ENCODE peak calls at places on chromosomes 5 and 9, in ten cellular contexts. G is effector memory CD8-positive, alpha-beta T cell; L is AG09319; A is GM20000; I is omental fat pad; F is mucosa of descending colon; C is GM23338; O is body of pancreas; R is activated CD8-positive, alpha-beta memory T cell treated with anti-CD3 and anti-CD28 coated beads, Interleukin-2, amount 50 U/mL, for 4 hours; T is GM13977. N is an unnamed sample.

GRCh38 chr9:89676281-89676680 is 71.5 kb downstream of the GADD45G start:
- DNase-seq in G (no peak), L (no peak), A (no peak), I (no peak), F (peak), C (no peak), O (peak), R (no peak), T (no peak), N (no peak)

GRCh38 chr9:87122947-87123685 is 175.8 kb upstream of the GAS1 start:
- DNase-seq in G (no peak), L (peak), A (no peak), I (no peak), F (no peak), C (no peak), O (no peak), R (no peak), T (no peak), N (no peak)

GRCh38 chr5:34914671-34915138 is 599 bp downstream of the RAD1 start:
- DNase-seq in G (no peak), L (no peak), A (no peak), I (no peak), F (peak), C (peak), O (peak), R (no peak), T (no peak), N (no peak)

GRCh38 chr5:100423330-100423729 is 111.8 kb upstream of the FAM174A start:
- DNase-seq in G (no peak), L (no peak), A (no peak), I (no peak), F (no peak), C (no peak), O (no peak), R (no peak), T (no peak), N (no peak)

GRCh38 chr9:132592451-132592850 is 10.0 kb downstream of the BARHL1 start:
- DNase-seq in G (no peak), L (no peak), A (no peak), I (no peak), F (no peak), C (peak), O (no peak), R (no peak), T (no peak), N (no peak)

GRCh38 chr9:107942870-107943269 is 453.3 kb upstream of the KLF4 start:
- DNase-seq in G (no peak), L (no peak), A (no peak), I (no peak), F (no peak), C (peak), O (no peak), R (no peak), T (no peak), N (no peak)

GRCh38 chr5:137395011-137395755 is 103.9 kb downstream of the SPOCK1 start:
- DNase-seq in G (no peak), L (no peak), A (no peak), I (no peak), F (no peak), C (no peak), O (no peak), R (no peak), T (no peak), N (no peak)

GRCh38 chr9:1941989-1942388 is 73.2 kb upstream of the SMARCA2 start:
- DNase-seq in G (no peak), L (no peak), A (no peak), I (no peak), F (no peak), C (peak), O (no peak), R (no peak), T (no peak), N (no peak)

GRCh38 chr9:112751059-112751795 is 667 bp downstream of the SNX30 start:
- DNase-seq in G (peak), L (no peak), A (peak), I (peak), F (peak), C (peak), O (peak), R (peak), T (peak), N (peak)

GRCh38 chr5:27403248-27403882 is 365.0 kb upstream of the CDH9 start:
- DNase-seq in G (no peak), L (no peak), A (no peak), I (no peak), F (no peak), C (peak), O (no peak), R (no peak), T (no peak), N (no peak)

GRCh38 chr9:8760000-8760767 is 960.6 kb upstream of the DMAC1 start:
- DNase-seq in G (no peak), L (no peak), A (no peak), I (no peak), F (no peak), C (no peak), O (no peak), R (no peak), T (no peak), N (no peak)

GRCh38 chr9:89608646-89609335 is 4.0 kb downstream of the GADD45G start:
- DNase-seq in G (no peak), L (no peak), A (no peak), I (no peak), F (no peak), C (no peak), O (no peak), R (no peak), T (no peak), N (no peak)

GRCh38 chr9:33623658-33624586 is 99.9 kb downstream of the ANKRD18B start:
- DNase-seq in G (peak), L (peak), A (peak), I (peak), F (peak), C (peak), O (peak), R (peak), T (peak), N (no peak)

GRCh38 chr5:112787261-112787660 is 49.6 kb downstream of the APC start:
- DNase-seq in G (no peak), L (no peak), A (no peak), I (no peak), F (no peak), C (no peak), O (no peak), R (no peak), T (no peak), N (no peak)

GRCh38 chr9:73009649-73010288 is 56.9 kb upstream of the ALDH1A1 start:
- DNase-seq in G (no peak), L (no peak), A (no peak), I (no peak), F (no peak), C (peak), O (no peak), R (no peak), T (no peak), N (no peak)

GRCh38 chr5:65142511-65143011 is 339.2 kb downstream of the ADAMTS6 start:
- DNase-seq in G (no peak), L (no peak), A (no peak), I (no peak), F (no peak), C (peak), O (no peak), R (no peak), T (no peak), N (no peak)

GRCh38 chr5:81850494-81850893 is 99.6 kb upstream of the SSBP2 start:
- DNase-seq in G (no peak), L (no peak), A (no peak), I (no peak), F (no peak), C (no peak), O (no peak), R (no peak), T (no peak), N (no peak)

GRCh38 chr5:75723378-75723777 is 6.1 kb upstream of the POC5 start:
- DNase-seq in G (no peak), L (no peak), A (no peak), I (no peak), F (no peak), C (no peak), O (no peak), R (no peak), T (no peak), N (no peak)

GRCh38 chr9:81465468-81466002 is 223.8 kb downstream of the TLE1 start:
- DNase-seq in G (no peak), L (no peak), A (no peak), I (no peak), F (no peak), C (no peak), O (no peak), R (no peak), T (no peak), N (no peak)

GRCh38 chr5:135578685-135579341 is at the start of gene CXCL14:
- DNase-seq in G (no peak), L (peak), A (no peak), I (no peak), F (peak), C (peak), O (peak), R (no peak), T (no peak), N (no peak)

GRCh38 chr5:123028222-123028621 is 8.3 kb downstream of the PPIC start:
- DNase-seq in G (no peak), L (no peak), A (no peak), I (no peak), F (no peak), C (no peak), O (no peak), R (no peak), T (no peak), N (no peak)

GRCh38 chr5:65184780-65185179 is 296.9 kb downstream of the ADAMTS6 start:
- DNase-seq in G (no peak), L (no peak), A (no peak), I (no peak), F (no peak), C (peak), O (no peak), R (no peak), T (no peak), N (no peak)

GRCh38 chr5:74408150-74409043 is 232.1 kb downstream of the ENC1 start:
- DNase-seq in G (no peak), L (no peak), A (no peak), I (no peak), F (no peak), C (no peak), O (no peak), R (no peak), T (no peak), N (no peak)

GRCh38 chr5:178206166-178207101 is 2.1 kb downstream of the HNRNPAB start:
- DNase-seq in G (peak), L (no peak), A (no peak), I (peak), F (no peak), C (no peak), O (no peak), R (peak), T (no peak), N (no peak)

GRCh38 chr5:107217721-107218130 is 453.0 kb downstream of the EFNA5 start:
- DNase-seq in G (no peak), L (no peak), A (no peak), I (no peak), F (no peak), C (no peak), O (no peak), R (no peak), T (no peak), N (peak)

GRCh38 chr5:65577141-65577540 is 14.0 kb downstream of the PPWD1 start:
- DNase-seq in G (no peak), L (peak), A (no peak), I (no peak), F (no peak), C (no peak), O (no peak), R (no peak), T (no peak), N (no peak)

GRCh38 chr9:126376311-126376902 is 49.8 kb downstream of the MVB12B start:
- DNase-seq in G (no peak), L (no peak), A (no peak), I (no peak), F (peak), C (no peak), O (no peak), R (no peak), T (no peak), N (no peak)

GRCh38 chr5:175690586-175690985 is 32.7 kb downstream of the HRH2 start:
- DNase-seq in G (no peak), L (no peak), A (no peak), I (peak), F (no peak), C (no peak), O (no peak), R (no peak), T (no peak), N (no peak)